ENCODE peak calls at places on chromosomes 12 and 14, in six cellular contexts. O is GM12892, E is GM12891, I is H1, Y is GM12878, P is HepG2. C is an unnamed sample.

GRCh38 chr14:56120091-56120632 is 2.0 kb downstream of the PELI2 start:
- DNase-seq in E (no peak), O (no peak), P (no peak), Y (no peak), I (no peak), C (no peak)

GRCh38 chr12:92444763-92445162 is 258.0 kb upstream of the PLEKHG7 start:
- DNase-seq in I (no peak), Y (no peak), E (no peak), O (no peak), P (no peak), C (no peak)

GRCh38 chr14:92549853-92550244 is 36.3 kb downstream of the RIN3 start:
- DNase-seq in P (no peak), I (no peak), E (no peak), O (no peak), Y (no peak), C (no peak)

GRCh38 chr14:99426796-99427346 is 53.8 kb downstream of the SETD3 start:
- DNase-seq in O (no peak), I (no peak), E (no peak), P (no peak), Y (no peak), C (no peak)

GRCh38 chr12:87866602-87867292 is 162.5 kb downstream of the C12orf50 start:
- DNase-seq in O (no peak), I (no peak), E (no peak), Y (no peak), P (peak), C (no peak)

GRCh38 chr14:92683041-92683440 is 65.4 kb downstream of the LGMN start:
- DNase-seq in O (no peak), I (no peak), P (no peak), Y (no peak), E (no peak), C (no peak)

GRCh38 chr14:99382781-99383456 is 97.7 kb downstream of the SETD3 start:
- DNase-seq in E (no peak), O (no peak), I (no peak), P (no peak), Y (no peak), C (no peak)

GRCh38 chr12:99957866-99958466 is 26.8 kb downstream of the ANKS1B start:
- DNase-seq in I (no peak), E (no peak), P (no peak), O (no peak), Y (no peak), C (no peak)

GRCh38 chr12:80121661-80122060 is 22.3 kb downstream of the OTOGL start:
- DNase-seq in Y (no peak), P (no peak), I (no peak), E (no peak), O (no peak), C (no peak)

GRCh38 chr12:52903285-52903854 is 1.5 kb downstream of the KRT8 start:
- DNase-seq in P (peak), E (peak), Y (no peak), O (peak), I (peak), C (peak)

GRCh38 chr12:26853303-26854027 is 20.5 kb upstream of the ITPR2 start:
- DNase-seq in E (no peak), P (peak), I (no peak), Y (no peak), O (peak), C (peak)

GRCh38 chr12:886206-886605 is 63.3 kb downstream of the RAD52 start:
- DNase-seq in E (no peak), O (no peak), Y (no peak), I (no peak), P (no peak), C (no peak)

GRCh38 chr12:104555650-104556049 is 98.9 kb downstream of the CHST11 start:
- DNase-seq in Y (no peak), I (no peak), E (no peak), P (no peak), O (no peak), C (no peak)

GRCh38 chr14:105064721-105065143 is 498 bp downstream of the GPR132 start:
- DNase-seq in Y (no peak), I (no peak), O (no peak), E (no peak), P (peak), C (no peak)

GRCh38 chr12:115135800-115136211 is 451.8 kb upstream of the TBX3 start:
- DNase-seq in I (no peak), Y (no peak), E (no peak), P (no peak), O (no peak), C (no peak)

GRCh38 chr14:68789798-68790655 is 2.8 kb downstream of the ZFP36L1 start:
- DNase-seq in P (no peak), Y (no peak), I (no peak), E (no peak), O (no peak), C (no peak)

GRCh38 chr12:54658306-54659264 is 10.4 kb upstream of the DCD start:
- DNase-seq in P (peak), I (peak), E (peak), Y (no peak), O (peak), C (peak)

GRCh38 chr12:132827763-132828703 is 636 bp downstream of the GOLGA3 start:
- DNase-seq in O (peak), I (no peak), P (peak), Y (no peak), E (no peak), C (peak)

GRCh38 chr14:59271734-59272133 is 83.3 kb downstream of the DAAM1 start:
- DNase-seq in I (no peak), O (no peak), E (no peak), Y (no peak), P (no peak), C (no peak)

GRCh38 chr12:47840571-47840970 is 20.9 kb upstream of the HDAC7 start:
- DNase-seq in O (no peak), E (no peak), P (no peak), I (no peak), Y (no peak), C (no peak)

GRCh38 chr14:22178330-22178981 is 410.6 kb downstream of the DAD1 start:
- DNase-seq in O (no peak), E (no peak), I (no peak), P (no peak), Y (no peak), C (no peak)

GRCh38 chr12:62865090-62865489 is 69.9 kb downstream of the PPM1H start:
- DNase-seq in E (no peak), P (no peak), O (no peak), Y (no peak), I (no peak), C (no peak)

GRCh38 chr12:21773263-21773741 is 1.2 kb downstream of the KCNJ8 start:
- DNase-seq in I (peak), E (no peak), P (no peak), O (no peak), Y (no peak), C (peak)

GRCh38 chr12:5434647-5434968 is 2.7 kb downstream of the NTF3 start:
- DNase-seq in P (no peak), O (no peak), Y (no peak), E (no peak), I (no peak), C (no peak)

GRCh38 chr12:22416831-22417230 is 82.3 kb upstream of the ST8SIA1 start:
- DNase-seq in O (no peak), I (no peak), P (no peak), Y (no peak), E (no peak), C (no peak)

GRCh38 chr12:100672075-100672592 is 98.7 kb downstream of the GAS2L3 start:
- DNase-seq in O (peak), E (peak), Y (no peak), I (no peak), P (peak), C (peak)

GRCh38 chr12:74980510-74980909 is 229.1 kb downstream of the KCNC2 start:
- DNase-seq in Y (no peak), E (no peak), I (no peak), P (no peak), O (no peak), C (no peak)

GRCh38 chr12:46946137-46946536 is 120.3 kb upstream of the SLC38A4 start:
- DNase-seq in Y (no peak), O (no peak), P (no peak), I (no peak), E (no peak), C (no peak)

GRCh38 chr12:132955094-132955932 is 793 bp downstream of the ZNF605 start:
- DNase-seq in Y (no peak), P (peak), E (no peak), I (no peak), O (no peak), C (no peak)

GRCh38 chr12:54759751-54760150 is 94.6 kb upstream of the MUCL1 start:
- DNase-seq in O (no peak), I (peak), Y (peak), P (peak), E (no peak), C (no peak)

GRCh38 chr12:67759829-67760228 is 111.3 kb downstream of the DYRK2 start:
- DNase-seq in I (no peak), O (no peak), E (no peak), P (no peak), Y (no peak), C (no peak)

GRCh38 chr12:90999946-91000345 is 4.8 kb downstream of the EPYC start:
- DNase-seq in E (no peak), P (no peak), Y (no peak), I (no peak), O (no peak), C (no peak)

GRCh38 chr12:51174501-51174900 is 1.6 kb upstream of the TFCP2 start:
- DNase-seq in Y (no peak), P (no peak), I (no peak), E (no peak), O (no peak), C (peak)

GRCh38 chr12:40942326-40942725 is 245.8 kb upstream of the PDZRN4 start:
- DNase-seq in Y (no peak), E (no peak), P (no peak), O (no peak), I (no peak), C (no peak)

GRCh38 chr14:101400815-101401214 is 160.5 kb upstream of the DIO3 start:
- DNase-seq in P (no peak), O (no peak), I (no peak), Y (no peak), E (no peak), C (no peak)

GRCh38 chr12:85804663-85805062 is 31.5 kb downstream of the RASSF9 start:
- DNase-seq in E (no peak), I (no peak), P (no peak), O (no peak), Y (no peak), C (no peak)

DNA sequence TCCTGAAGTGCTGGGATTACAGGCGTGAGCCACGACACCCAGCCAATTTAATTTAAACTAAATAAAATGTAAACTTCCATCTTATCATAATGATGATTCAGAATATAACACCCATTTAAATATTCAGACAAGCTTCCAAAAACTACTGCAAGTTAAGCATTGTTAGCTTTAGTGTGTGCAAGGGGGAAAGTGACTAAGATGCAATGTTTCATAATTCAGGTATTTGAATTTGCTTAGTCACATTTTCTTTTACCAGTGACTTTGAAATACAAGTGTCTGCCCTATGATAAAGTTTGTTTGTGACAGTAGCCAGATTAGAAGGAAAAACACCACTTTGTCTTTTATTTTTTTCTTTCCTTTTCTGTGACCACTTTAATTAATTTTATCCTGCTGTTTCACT is 2.2 kb upstream of the CFAP54 start:
- DNase-seq in P (no peak), Y (no peak), E (no peak), I (no peak), O (no peak), C (no peak)
- TF ChIP-seq TAF1 in P (no peak), Y (no peak), E (no peak), I (no peak), O (no peak), C (no peak)

GRCh38 chr12:131773582-131774221 is 54.5 kb upstream of the MMP17 start:
- DNase-seq in Y (peak), P (no peak), E (peak), I (no peak), O (peak), C (no peak)
- TF ChIP-seq TAF1 in Y (no peak), P (no peak), E (no peak), I (no peak), O (no peak), C (no peak)

GRCh38 chr12:95117178-95117599 is 43.8 kb upstream of the NR2C1 start:
- DNase-seq in E (peak), I (no peak), O (peak), P (peak), Y (peak), C (peak)

GRCh38 chr12:95118788-95119179 is 45.4 kb upstream of the NR2C1 start:
- DNase-seq in I (no peak), P (no peak), E (no peak), O (no peak), Y (no peak), C (no peak)

GRCh38 chr12:95116341-95116740 is 42.9 kb upstream of the NR2C1 start:
- DNase-seq in I (no peak), E (no peak), P (no peak), O (no peak), Y (no peak), C (no peak)

GRCh38 chr12:95116773-95117172 is 43.4 kb upstream of the NR2C1 start:
- DNase-seq in P (no peak), Y (peak), O (peak), E (no peak), I (no peak), C (no peak)

GRCh38 chr12:95118138-95118787 is 44.8 kb upstream of the NR2C1 start:
- DNase-seq in P (peak), I (no peak), E (no peak), Y (no peak), O (no peak), C (no peak)
- TF ChIP-seq TAF1 in P (no peak), I (no peak), E (no peak), Y (no peak), O (no peak), C (no peak)

GRCh38 chr12:49296836-49297694 is 2.1 kb downstream of the PRPH start:
- DNase-seq in E (no peak), P (peak), Y (no peak), I (no peak), O (no peak), C (peak)
- TF ChIP-seq TAF1 in E (no peak), P (no peak), Y (no peak), I (no peak), O (no peak), C (no peak)

GRCh38 chr14:61147898-61148549 is 133.1 kb downstream of the TMEM30B start:
- DNase-seq in O (no peak), P (peak), Y (no peak), I (no peak), E (no peak), C (no peak)
- TF ChIP-seq TAF1 in O (no peak), P (no peak), Y (no peak), I (no peak), E (no peak), C (no peak)

DNA sequence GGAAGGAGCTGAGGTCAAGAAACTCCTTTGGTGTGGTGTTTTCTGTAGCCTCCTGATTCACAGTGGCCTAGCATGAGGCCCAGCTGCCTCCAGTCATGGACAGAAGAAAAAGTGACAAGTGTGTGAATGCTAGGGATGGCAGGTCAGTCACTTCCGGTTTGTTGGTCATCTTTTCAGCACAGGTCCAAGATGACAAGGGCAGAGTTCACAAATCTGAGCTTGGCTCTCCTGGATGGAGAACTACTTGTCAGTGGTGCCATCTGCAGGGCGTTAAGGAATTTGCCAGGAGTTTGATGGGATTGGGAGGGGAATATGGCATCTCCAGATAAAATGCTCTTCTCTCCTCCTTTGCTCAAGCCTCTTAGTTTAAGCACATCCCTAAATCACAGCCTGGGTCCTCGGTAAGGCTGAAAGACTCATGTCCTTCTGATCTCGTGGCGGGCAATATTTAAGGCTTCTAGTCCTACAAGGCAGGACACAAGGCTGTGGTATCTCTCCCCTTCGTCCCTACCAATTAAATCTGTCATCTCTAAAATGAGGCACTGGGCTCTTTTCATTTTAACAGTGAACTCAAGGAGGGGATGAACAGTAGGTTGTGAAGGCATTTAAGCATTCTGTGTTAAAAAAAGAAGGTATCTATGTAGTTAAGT is 10.0 kb downstream of the TUBA1B start:
- DNase-seq in Y (no peak), I (peak), O (no peak), E (no peak), P (peak), C (peak)
- TF ChIP-seq TAF1 in Y (no peak), I (no peak), O (no peak), E (no peak), P (no peak), C (no peak)

DNA sequence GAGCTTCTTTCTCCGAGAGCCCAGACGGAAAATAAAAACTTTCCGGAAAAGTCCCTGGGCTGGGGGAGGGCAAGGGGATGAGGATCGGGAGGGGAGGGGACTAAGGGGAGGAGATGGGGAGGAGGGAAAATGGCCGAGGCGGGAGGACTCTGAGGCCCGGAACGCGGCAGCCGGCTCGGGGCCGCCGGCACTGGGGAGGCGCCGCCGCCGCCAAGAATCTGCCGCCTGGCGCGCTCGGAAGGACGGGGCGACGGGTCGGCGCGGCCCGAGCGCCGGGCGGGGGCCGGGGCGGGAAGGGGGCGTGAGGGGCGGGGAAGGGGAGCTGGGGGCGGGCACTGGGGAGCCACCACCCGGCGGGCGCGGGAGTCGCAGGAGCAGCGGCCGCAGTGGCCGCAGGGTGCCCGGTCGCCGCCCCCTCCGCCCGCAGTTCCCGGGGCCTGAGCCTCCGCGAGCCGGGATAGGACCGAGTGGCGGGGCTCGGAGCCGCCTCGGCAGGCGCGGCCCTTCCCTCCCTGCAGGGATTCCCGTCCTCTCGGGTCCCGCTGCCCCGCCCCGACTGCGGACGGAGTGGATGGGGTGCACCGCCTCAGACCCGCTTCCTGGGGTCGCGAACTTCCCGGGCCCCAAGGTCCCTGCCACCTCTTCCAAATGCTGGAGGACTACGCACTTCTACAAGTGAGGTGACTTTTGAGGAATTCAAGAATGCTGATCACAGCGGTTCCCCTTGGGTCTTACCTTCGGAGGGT is at the start of gene PRKD1:
- DNase-seq in Y (no peak), O (peak), P (peak), E (peak), I (no peak), C (peak)
- TF ChIP-seq TAF1 in Y (no peak), O (no peak), P (peak), E (no peak), I (peak), C (no peak)